ENCODE peak calls at places on chromosomes 4 and X, in four cellular contexts. One of them, this sample, is unnamed.

GRCh38 chrX:9902651-9903050 is 64.5 kb upstream of the CLDN34 start:
- DNase-seq in cardiac muscle cell: no peak
- DNase-seq in brain microvascular endothelial cell: no peak
- DNase-seq in psoas muscle: no peak
- DNase-seq in this sample: no peak

GRCh38 chrX:122363112-122363511 is 821.0 kb upstream of the GRIA3 start:
- DNase-seq in cardiac muscle cell: no peak
- DNase-seq in psoas muscle: no peak
- DNase-seq in brain microvascular endothelial cell: no peak
- DNase-seq in this sample: no peak

GRCh38 chr4:99062120-99062519 is 26.5 kb downstream of the ADH5 start:
- DNase-seq in cardiac muscle cell: peak
- DNase-seq in brain microvascular endothelial cell: no peak
- DNase-seq in psoas muscle: no peak
- DNase-seq in this sample: no peak

GRCh38 chr4:115145393-115146160 is 32.2 kb upstream of the NDST4 start:
- DNase-seq in cardiac muscle cell: no peak
- DNase-seq in brain microvascular endothelial cell: no peak
- DNase-seq in psoas muscle: no peak
- DNase-seq in this sample: no peak

GRCh38 chrX:110204986-110205385 is 112.9 kb downstream of the AMMECR1 start:
- DNase-seq in brain microvascular endothelial cell: peak
- DNase-seq in cardiac muscle cell: no peak
- DNase-seq in psoas muscle: no peak
- DNase-seq in this sample: no peak

GRCh38 chr4:8427761-8428287 is 12.7 kb downstream of the ACOX3 start:
- DNase-seq in cardiac muscle cell: peak
- DNase-seq in psoas muscle: no peak
- DNase-seq in brain microvascular endothelial cell: peak
- DNase-seq in this sample: no peak

GRCh38 chr4:56637791-56638190 is 43.3 kb downstream of the HOPX start:
- DNase-seq in cardiac muscle cell: no peak
- DNase-seq in psoas muscle: no peak
- DNase-seq in brain microvascular endothelial cell: no peak
- DNase-seq in this sample: no peak

GRCh38 chrX:1380672-1381233 is 11.2 kb downstream of the SLC25A6 start:
- DNase-seq in cardiac muscle cell: no peak
- DNase-seq in brain microvascular endothelial cell: no peak
- DNase-seq in psoas muscle: no peak
- DNase-seq in this sample: peak

GRCh38 chr4:75733369-75733768 is 9.0 kb downstream of the USO1 start:
- DNase-seq in psoas muscle: no peak
- DNase-seq in brain microvascular endothelial cell: no peak
- DNase-seq in cardiac muscle cell: no peak
- DNase-seq in this sample: no peak

GRCh38 chr4:76377922-76378321 is 43.0 kb downstream of the CCDC158 start:
- DNase-seq in psoas muscle: no peak
- DNase-seq in cardiac muscle cell: peak
- DNase-seq in brain microvascular endothelial cell: peak
- DNase-seq in this sample: peak

GRCh38 chrX:71671043-71671829 is 3.9 kb downstream of the LOC101059915 start:
- DNase-seq in cardiac muscle cell: peak
- DNase-seq in psoas muscle: no peak
- DNase-seq in brain microvascular endothelial cell: no peak
- DNase-seq in this sample: peak
- H3K4me3 ChIP-seq in cardiac muscle cell: no peak
- H3K4me3 ChIP-seq in psoas muscle: no peak
- H3K4me3 ChIP-seq in brain microvascular endothelial cell: no peak
- H3K4me3 ChIP-seq in this sample: no peak

GRCh38 chr4:177557416-177557815 is 115.2 kb upstream of the AGA start:
- DNase-seq in brain microvascular endothelial cell: no peak
- DNase-seq in psoas muscle: no peak
- DNase-seq in cardiac muscle cell: no peak
- DNase-seq in this sample: no peak

GRCh38 chr4:177558995-177559394 is 116.8 kb upstream of the AGA start:
- DNase-seq in cardiac muscle cell: no peak
- DNase-seq in brain microvascular endothelial cell: no peak
- DNase-seq in psoas muscle: no peak
- DNase-seq in this sample: no peak

GRCh38 chr4:177554966-177555574 is 112.8 kb upstream of the AGA start:
- DNase-seq in brain microvascular endothelial cell: peak
- DNase-seq in psoas muscle: no peak
- DNase-seq in cardiac muscle cell: peak
- DNase-seq in this sample: no peak
- TF ChIP-seq CTCF in brain microvascular endothelial cell: peak
- TF ChIP-seq CTCF in psoas muscle: peak
- TF ChIP-seq CTCF in cardiac muscle cell: peak
- TF ChIP-seq CTCF in this sample: peak

DNA sequence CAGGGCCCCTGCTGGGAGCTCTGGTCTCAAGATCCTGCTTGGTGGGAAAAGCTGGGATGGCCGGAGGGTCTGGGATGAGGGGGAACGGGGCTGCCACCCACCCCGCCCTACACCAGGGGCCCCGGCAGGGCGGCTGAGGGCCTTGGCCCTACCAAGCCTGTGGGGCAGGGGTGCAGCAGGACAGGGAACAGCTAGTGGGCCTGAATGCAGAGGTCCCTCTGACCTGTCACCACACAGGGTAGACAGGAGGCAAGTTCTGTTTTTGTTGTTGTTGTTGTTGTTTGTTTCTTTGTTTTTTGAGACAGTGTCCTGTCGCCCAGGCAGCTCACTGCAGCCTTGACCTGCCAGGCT is 332 bp upstream of the RENBP start:
- DNase-seq in cardiac muscle cell: no peak
- DNase-seq in brain microvascular endothelial cell: no peak
- DNase-seq in psoas muscle: no peak
- DNase-seq in this sample: no peak
- H3K4me3 ChIP-seq in cardiac muscle cell: no peak
- H3K4me3 ChIP-seq in brain microvascular endothelial cell: no peak
- H3K4me3 ChIP-seq in psoas muscle: peak
- H3K4me3 ChIP-seq in this sample: peak

GRCh38 chrX:131066237-131066636 is 8.1 kb downstream of the ARHGAP36 start:
- DNase-seq in psoas muscle: no peak
- DNase-seq in cardiac muscle cell: no peak
- DNase-seq in brain microvascular endothelial cell: no peak
- DNase-seq in this sample: no peak

GRCh38 chrX:131067216-131067615 is 9.1 kb downstream of the ARHGAP36 start:
- DNase-seq in brain microvascular endothelial cell: no peak
- DNase-seq in psoas muscle: no peak
- DNase-seq in cardiac muscle cell: no peak
- DNase-seq in this sample: no peak

GRCh38 chrX:131072871-131073571 is 14.9 kb downstream of the ARHGAP36 start:
- DNase-seq in cardiac muscle cell: no peak
- DNase-seq in brain microvascular endothelial cell: no peak
- DNase-seq in psoas muscle: no peak
- DNase-seq in this sample: no peak

GRCh38 chrX:131067846-131068745 is 9.9 kb downstream of the ARHGAP36 start:
- DNase-seq in cardiac muscle cell: no peak
- DNase-seq in brain microvascular endothelial cell: no peak
- DNase-seq in psoas muscle: no peak
- DNase-seq in this sample: no peak

DNA sequence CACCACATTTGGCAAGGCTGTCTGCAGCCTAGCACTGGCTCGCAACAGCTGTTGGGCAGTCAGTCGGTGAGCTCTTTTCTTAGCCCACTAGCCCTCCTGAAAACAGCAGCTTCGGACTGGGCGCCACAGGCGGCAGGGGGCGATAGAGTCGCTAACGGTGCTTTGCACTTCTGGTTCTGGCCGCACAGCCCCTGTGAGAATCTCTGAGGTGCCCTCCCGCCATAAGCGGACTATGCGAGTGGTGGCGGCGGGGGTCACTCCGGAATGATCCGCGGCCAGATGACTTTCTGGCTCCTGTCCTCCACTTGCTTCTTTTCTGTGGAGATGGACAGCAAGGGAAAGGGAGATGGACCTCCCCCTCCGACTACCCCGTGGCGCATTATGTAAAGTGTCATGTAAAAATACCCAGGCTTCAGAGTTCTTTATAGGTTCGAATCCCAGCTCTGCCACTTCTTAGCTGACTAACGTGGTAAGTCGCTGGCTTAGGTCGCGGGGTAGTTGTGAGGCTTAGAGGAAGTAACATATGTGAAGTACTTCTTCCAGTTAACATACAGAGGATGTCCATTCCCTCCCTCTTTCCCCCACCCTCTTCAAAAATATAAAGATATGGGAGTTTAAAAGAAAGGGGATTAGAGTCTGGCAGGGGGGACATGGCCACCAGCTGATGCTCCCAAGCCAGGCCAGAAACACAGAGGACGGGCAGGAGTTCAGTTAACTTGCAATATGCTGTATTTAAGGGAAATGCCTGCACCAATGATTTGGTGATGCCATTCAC is 11.0 kb downstream of the ARHGAP36 start:
- DNase-seq in psoas muscle: no peak
- DNase-seq in brain microvascular endothelial cell: no peak
- DNase-seq in cardiac muscle cell: peak
- DNase-seq in this sample: no peak
- TF ChIP-seq CTCF in psoas muscle: peak
- TF ChIP-seq CTCF in brain microvascular endothelial cell: peak
- TF ChIP-seq CTCF in cardiac muscle cell: peak
- TF ChIP-seq CTCF in this sample: peak

GRCh38 chrX:72713130-72713529 is 976 bp downstream of the PHKA1 start:
- DNase-seq in cardiac muscle cell: no peak
- DNase-seq in psoas muscle: no peak
- DNase-seq in brain microvascular endothelial cell: no peak
- DNase-seq in this sample: no peak

GRCh38 chrX:72712094-72712755 is 1.9 kb downstream of the PHKA1 start:
- DNase-seq in brain microvascular endothelial cell: peak
- DNase-seq in cardiac muscle cell: no peak
- DNase-seq in psoas muscle: no peak
- DNase-seq in this sample: no peak

GRCh38 chrX:72716766-72717165 is 2.7 kb upstream of the PHKA1 start:
- DNase-seq in cardiac muscle cell: no peak
- DNase-seq in psoas muscle: peak
- DNase-seq in brain microvascular endothelial cell: no peak
- DNase-seq in this sample: no peak

GRCh38 chrX:72715546-72715945 is 1.4 kb upstream of the PHKA1 start:
- DNase-seq in cardiac muscle cell: no peak
- DNase-seq in psoas muscle: no peak
- DNase-seq in brain microvascular endothelial cell: no peak
- DNase-seq in this sample: no peak

DNA sequence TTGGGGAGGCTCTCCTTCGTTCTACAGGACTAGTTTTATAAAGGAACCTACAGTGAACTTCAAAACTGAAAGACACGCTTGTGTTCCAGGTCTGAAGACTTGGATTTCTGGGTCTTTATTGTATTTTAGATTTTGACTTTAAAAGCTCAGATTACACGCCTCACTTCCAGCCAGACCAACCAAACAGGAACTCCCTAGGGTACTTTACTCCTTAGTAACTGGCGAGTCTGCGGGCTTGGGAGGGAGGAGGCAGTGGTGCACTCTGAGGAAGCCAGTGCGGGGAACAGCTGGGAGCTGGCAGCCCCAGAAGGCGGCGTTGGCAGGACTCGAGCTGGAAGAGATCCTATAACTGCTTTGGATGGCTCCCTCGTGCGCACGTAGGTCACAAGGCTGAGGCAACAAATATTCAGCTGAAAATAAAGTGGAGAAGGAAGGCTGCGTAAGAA is 388 bp upstream of the PHKA1 start:
- DNase-seq in cardiac muscle cell: peak
- DNase-seq in brain microvascular endothelial cell: peak
- DNase-seq in psoas muscle: peak
- DNase-seq in this sample: peak
- H3K4me3 ChIP-seq in cardiac muscle cell: peak
- H3K4me3 ChIP-seq in brain microvascular endothelial cell: peak
- H3K4me3 ChIP-seq in psoas muscle: peak
- H3K4me3 ChIP-seq in this sample: peak

This sample was measured in upper lobe of right lung.